ENCODE peak calls at places on chromosomes 6 and 20, in seven cellular contexts. V is HepG2; X is pancreas; L is CD8-positive, alpha-beta T cell; M is A549; W is heart left ventricle; B is IMR-90. E is an unnamed sample. For H3K4me1, the result is how much of the 10 kb centered on the place peaks cover.

GRCh38 chr6:135576055-135576454 is 78.5 kb upstream of the AHI1 start:
- ATAC-seq in V (no peak), W (no peak), B (peak), L (no peak), M (no peak), X (no peak), E (no peak)

GRCh38 chr6:118514689-118515088 is 33.4 kb upstream of the PLN start:
- ATAC-seq in W (peak), V (no peak), X (peak), L (no peak), B (no peak), M (no peak), E (no peak)

GRCh38 chr6:88547768-88548167 is 381.6 kb upstream of the CNR1 start:
- ATAC-seq in L (no peak), B (no peak), V (no peak), W (no peak), X (no peak), M (no peak), E (no peak)

GRCh38 chr20:57558614-57559285 is 2.2 kb upstream of the PCK1 start:
- ATAC-seq in L (no peak), W (no peak), V (peak), B (no peak), X (no peak), M (no peak), E (no peak)

GRCh38 chr6:11473008-11473740 is 64.4 kb upstream of the TMEM170B start:
- ATAC-seq in L (no peak), B (no peak), X (no peak), V (no peak), M (no peak), W (peak), E (peak)

GRCh38 chr6:150002710-150003109 is 22.6 kb downstream of the RAET1L start:
- ATAC-seq in X (no peak), B (no peak), M (no peak), W (no peak), V (no peak), L (no peak), E (no peak)

GRCh38 chr6:36642913-36643817 is 35.3 kb upstream of the CDKN1A start:
- ATAC-seq in W (peak), X (peak), M (peak), L (no peak), B (peak), V (peak), E (peak)

GRCh38 chr20:49037962-49038387 is 8.1 kb upstream of the CSE1L start:
- ATAC-seq in B (no peak), V (no peak), W (no peak), L (peak), X (no peak), M (no peak), E (no peak)

GRCh38 chr6:157229219-157229607 is 94.1 kb downstream of the TMEM242 start:
- ATAC-seq in W (no peak), M (no peak), X (no peak), L (no peak), V (peak), B (no peak), E (no peak)

GRCh38 chr20:46328180-46328882 is 20.0 kb upstream of the CDH22 start:
- ATAC-seq in M (no peak), V (no peak), X (no peak), B (no peak), L (no peak), W (no peak), E (no peak)

GRCh38 chr6:2839195-2839981 is 2.3 kb downstream of the SERPINB1 start:
- ATAC-seq in B (no peak), V (peak), X (peak), M (peak), W (no peak), L (no peak), E (no peak)

GRCh38 chr20:37986873-37987601 is 46.2 kb downstream of the TTI1 start:
- ATAC-seq in M (no peak), W (peak), V (peak), B (peak), L (no peak), X (peak), E (peak)

GRCh38 chr6:148681666-148682065 is 65.2 kb upstream of the UST start:
- ATAC-seq in L (no peak), M (no peak), V (no peak), W (no peak), B (no peak), X (no peak), E (no peak)

GRCh38 chr6:148677594-148678476 is 69.0 kb upstream of the UST start:
- ATAC-seq in X (no peak), V (no peak), B (no peak), W (no peak), L (no peak), M (no peak), E (no peak)

GRCh38 chr6:148682990-148683389 is 63.8 kb upstream of the UST start:
- ATAC-seq in V (no peak), B (no peak), L (no peak), W (peak), M (no peak), X (no peak), E (peak)

GRCh38 chr6:148678682-148679081 is 68.1 kb upstream of the UST start:
- ATAC-seq in L (no peak), B (no peak), W (no peak), X (no peak), V (no peak), M (no peak), E (no peak)

GRCh38 chr6:148682252-148682651 is 64.6 kb upstream of the UST start:
- ATAC-seq in V (no peak), B (no peak), W (no peak), L (no peak), X (no peak), M (no peak), E (no peak)
- H3K4me1 ChIP-seq in V (under half), B (under half), W (under half), L (under half), X (under half), M (under half), E (under half)

DNA sequence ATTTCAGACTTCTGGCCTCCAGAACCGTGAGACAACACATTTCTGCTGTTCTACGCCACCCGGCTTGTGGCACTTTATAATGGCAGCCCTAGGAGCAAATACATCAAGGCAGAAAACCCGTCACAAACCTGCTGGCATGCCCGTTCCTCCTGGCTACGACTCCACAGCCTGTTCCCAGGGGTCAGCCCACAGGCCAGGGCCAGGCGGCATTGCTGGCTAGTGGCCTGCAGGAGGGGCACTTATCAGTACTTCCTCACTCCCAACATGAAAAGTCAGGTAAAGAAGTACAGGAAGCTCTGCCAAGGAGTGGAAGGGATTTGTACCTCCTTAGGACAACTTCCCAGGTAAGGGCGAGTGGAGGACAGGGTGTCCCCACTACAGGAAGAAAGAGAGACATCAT is 223.1 kb upstream of the AGPAT4 start:
- ATAC-seq in L (no peak), X (no peak), B (no peak), W (no peak), M (no peak), V (peak), E (no peak)
- H3K4me1 ChIP-seq in L (under half), X (under half), B (under half), W (under half), M (under half), V (under half), E (under half)

DNA sequence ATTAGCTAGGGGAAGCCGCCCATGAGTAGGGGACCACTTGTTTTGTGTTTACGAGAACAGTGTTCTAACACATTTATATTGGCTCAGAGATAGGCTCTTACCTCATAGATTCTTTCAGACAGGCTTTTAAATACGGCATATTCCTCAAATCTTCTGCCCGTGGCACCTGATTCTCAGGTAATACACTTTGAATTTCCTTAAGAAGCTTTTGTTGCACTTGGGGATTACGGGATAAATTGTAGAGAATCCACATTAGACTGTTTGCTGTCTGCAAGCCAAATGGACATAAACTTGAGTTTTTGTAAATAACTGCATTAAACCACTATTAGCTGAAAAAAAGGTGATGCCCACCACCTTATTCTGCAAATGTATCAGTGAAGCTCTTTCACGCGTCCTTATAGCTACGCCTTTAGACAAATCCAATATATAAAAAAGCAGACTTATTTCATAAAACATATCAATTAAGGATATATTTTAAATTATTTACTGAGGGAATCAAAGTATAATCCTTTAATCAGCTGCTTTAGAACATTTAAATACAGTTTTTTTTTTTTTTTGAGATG is 14.8 kb downstream of the CYP24A1 start:
- ATAC-seq in V (no peak), B (no peak), W (no peak), M (no peak), X (no peak), L (no peak), E (no peak)
- H3K4me1 ChIP-seq in V (under half), B (under half), W (under half), M (half or more), X (under half), L (under half), E (under half)

DNA sequence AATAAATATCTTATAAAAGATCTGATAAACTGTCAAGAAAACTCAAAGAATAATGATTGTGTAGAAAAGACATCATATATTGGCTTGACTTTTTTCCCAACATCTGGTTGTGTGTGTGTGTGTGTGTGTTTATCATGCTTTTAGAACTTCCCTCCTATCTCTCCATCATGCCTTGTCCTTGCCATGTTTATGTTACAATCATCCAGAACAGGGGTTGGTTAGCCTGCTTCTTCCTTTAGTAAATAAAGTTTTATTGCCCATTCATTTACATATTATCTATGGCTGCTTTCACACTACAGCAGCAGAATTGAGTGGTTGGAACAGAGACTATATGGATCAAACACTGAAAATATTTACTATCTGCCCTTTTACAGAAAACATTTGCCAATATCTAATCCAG is 52.8 kb upstream of the RIPOR2 start:
- ATAC-seq in X (no peak), L (no peak), W (no peak), M (no peak), V (no peak), B (no peak), E (no peak)
- H3K4me1 ChIP-seq in X (under half), L (under half), W (under half), M (under half), V (under half), B (under half), E (under half)

GRCh38 chr20:31843881-31844280 is 1.5 kb downstream of the FOXS1 start:
- ATAC-seq in L (no peak), V (no peak), W (no peak), B (no peak), M (no peak), X (no peak), E (no peak)
- H3K4me1 ChIP-seq in L (under half), V (under half), W (under half), B (under half), M (half or more), X (under half), E (under half)

DNA sequence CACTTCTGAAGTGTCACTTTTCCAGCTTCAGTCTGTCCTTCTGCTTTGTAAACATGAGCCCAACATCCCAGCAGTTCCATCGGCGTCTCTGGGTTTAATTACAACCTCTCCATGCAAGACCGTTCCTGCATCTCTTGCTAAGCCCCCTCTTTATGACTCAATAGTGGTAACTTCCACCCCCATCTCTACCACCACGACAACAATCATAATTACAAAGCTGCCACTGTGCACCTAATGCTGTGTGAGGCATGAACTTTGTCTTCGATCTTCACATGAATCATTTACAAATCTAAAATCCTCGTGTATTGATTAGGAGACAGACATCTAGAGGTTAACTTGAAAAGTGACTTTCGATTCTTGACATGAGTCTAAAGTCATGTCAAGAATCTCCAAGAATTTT is 4.9 kb upstream of the CCR6 start:
- ATAC-seq in B (no peak), M (no peak), W (no peak), X (no peak), V (no peak), L (no peak), E (no peak)
- H3K4me1 ChIP-seq in B (under half), M (under half), W (under half), X (under half), V (under half), L (under half), E (under half)

GRCh38 chr6:163721435-163721834 is 306.9 kb downstream of the QKI start:
- ATAC-seq in L (no peak), V (no peak), B (no peak), X (no peak), M (no peak), W (no peak), E (no peak)
- H3K4me1 ChIP-seq in L (under half), V (under half), B (under half), X (under half), M (under half), W (under half), E (under half)

DNA sequence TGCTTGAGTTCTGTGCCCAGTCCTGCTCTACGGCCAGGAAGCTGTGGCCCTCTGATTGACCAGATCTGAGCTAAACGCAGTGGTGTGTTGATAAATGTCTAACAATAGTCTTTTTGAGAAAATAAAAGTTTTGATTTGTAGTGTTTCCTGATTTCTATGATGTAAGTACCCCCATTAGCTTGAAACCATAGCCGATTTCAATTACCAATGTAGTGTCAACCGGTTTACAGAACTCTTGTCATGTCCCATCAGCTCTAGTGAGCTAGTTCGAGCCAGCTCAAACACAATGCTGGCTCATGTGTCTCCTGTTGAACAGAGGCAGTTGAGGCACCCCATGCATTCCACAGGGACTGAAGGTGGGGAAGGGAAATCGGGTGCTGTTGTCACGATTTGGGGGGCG is 56.7 kb upstream of the ZMYND8 start:
- ATAC-seq in V (no peak), M (no peak), L (no peak), W (no peak), B (no peak), X (no peak), E (no peak)
- H3K4me1 ChIP-seq in V (half or more), M (under half), L (under half), W (under half), B (under half), X (under half), E (under half)